ENCODE peak calls at places on chromosome 18, in eight cellular contexts. D is nephron progenitor cell, B is D721Med, R is MM.1S, Q is A549, T is psoas muscle, U is HL-60, I is fibroblast of lung. O is an unnamed sample.

GRCh38 chr18:43970656-43971055 is 693.4 kb upstream of the SYT4 start:
- DNase-seq in D (no peak), B (no peak), R (no peak), Q (no peak), T (no peak), U (no peak), I (no peak), O (no peak)

GRCh38 chr18:46849007-46849406 is 68.3 kb downstream of the PIAS2 start:
- DNase-seq in D (no peak), B (no peak), R (no peak), Q (no peak), T (no peak), U (no peak), I (no peak), O (no peak)

GRCh38 chr18:51588616-51589015 is 391.1 kb upstream of the MEX3C start:
- DNase-seq in D (no peak), B (no peak), R (no peak), Q (no peak), T (no peak), U (no peak), I (no peak), O (no peak)

GRCh38 chr18:41660654-41661053 is 294.4 kb upstream of the PIK3C3 start:
- DNase-seq in D (no peak), B (no peak), R (no peak), Q (no peak), T (no peak), U (no peak), I (no peak), O (no peak)

GRCh38 chr18:59918320-59918755 is 18.5 kb downstream of the PMAIP1 start:
- DNase-seq in D (peak; percentile 17), B (no peak), R (no peak), Q (peak; percentile 66), T (peak; percentile 69), U (no peak), I (peak; percentile 61), O (no peak)

GRCh38 chr18:48866028-48866733 is 84.6 kb downstream of the SMAD7 start:
- DNase-seq in D (no peak), B (no peak), R (no peak), Q (no peak), T (peak; percentile 85), U (no peak), I (peak; percentile 91), O (no peak)

GRCh38 chr18:26468931-26469340 is 79.4 kb downstream of the KCTD1 start:
- DNase-seq in D (peak; percentile 71), B (no peak), R (no peak), Q (peak; percentile 65), T (no peak), U (no peak), I (no peak), O (peak; percentile 29)

GRCh38 chr18:11802160-11802559 is 49.1 kb upstream of the CHMP1B start:
- DNase-seq in D (no peak), B (no peak), R (no peak), Q (no peak), T (no peak), U (no peak), I (no peak), O (no peak)

GRCh38 chr18:36392888-36393287 is 95.4 kb downstream of the FHOD3 start:
- DNase-seq in D (no peak), B (no peak), R (no peak), Q (no peak), T (no peak), U (no peak), I (no peak), O (no peak)

GRCh38 chr18:8719192-8719591 is 13.8 kb downstream of the MTCL1 start:
- DNase-seq in D (no peak), B (no peak), R (no peak), Q (no peak), T (no peak), U (no peak), I (no peak), O (no peak)

GRCh38 chr18:13318644-13319501 is 100.3 kb downstream of the LDLRAD4 start:
- DNase-seq in D (no peak), B (no peak), R (no peak), Q (no peak), T (no peak), U (no peak), I (no peak), O (no peak)

GRCh38 chr18:52348209-52348608 is 8.2 kb downstream of the DCC start:
- DNase-seq in D (no peak), B (no peak), R (peak; percentile 32), Q (peak; percentile 42), T (no peak), U (peak; percentile 39), I (no peak), O (no peak)

GRCh38 chr18:50192903-50193795 is 1.8 kb downstream of the MYO5B start:
- DNase-seq in D (peak; percentile 16), B (no peak), R (no peak), Q (no peak), T (no peak), U (no peak), I (no peak), O (no peak)

GRCh38 chr18:31555971-31556747 is 35.5 kb upstream of the TTR start:
- DNase-seq in D (peak; percentile 52), B (peak; percentile 36), R (peak; percentile 66), Q (peak; percentile 58), T (no peak), U (peak; percentile 27), I (peak; percentile 83), O (peak; percentile 43)

GRCh38 chr18:78908462-78908861 is 71.2 kb upstream of the SALL3 start:
- DNase-seq in D (no peak), B (no peak), R (no peak), Q (no peak), T (no peak), U (no peak), I (no peak), O (no peak)

GRCh38 chr18:22221350-22221749 is 52.0 kb downstream of the GATA6 start:
- DNase-seq in D (no peak), B (no peak), R (no peak), Q (no peak), T (no peak), U (no peak), I (no peak), O (no peak)

GRCh38 chr18:37199741-37200140 is 365.9 kb downstream of the CELF4 start:
- DNase-seq in D (no peak), B (no peak), R (no peak), Q (no peak), T (no peak), U (no peak), I (no peak), O (no peak)

GRCh38 chr18:6044773-6045172 is 149.5 kb upstream of the TMEM200C start:
- DNase-seq in D (no peak), B (no peak), R (no peak), Q (no peak), T (no peak), U (no peak), I (no peak), O (no peak)
- TF ChIP-seq CTCF in D (no peak), B (no peak), R (peak; percentile 26), Q (no peak), T (no peak), U (peak; percentile 32), I (peak; percentile 25), O (no peak)

DNA sequence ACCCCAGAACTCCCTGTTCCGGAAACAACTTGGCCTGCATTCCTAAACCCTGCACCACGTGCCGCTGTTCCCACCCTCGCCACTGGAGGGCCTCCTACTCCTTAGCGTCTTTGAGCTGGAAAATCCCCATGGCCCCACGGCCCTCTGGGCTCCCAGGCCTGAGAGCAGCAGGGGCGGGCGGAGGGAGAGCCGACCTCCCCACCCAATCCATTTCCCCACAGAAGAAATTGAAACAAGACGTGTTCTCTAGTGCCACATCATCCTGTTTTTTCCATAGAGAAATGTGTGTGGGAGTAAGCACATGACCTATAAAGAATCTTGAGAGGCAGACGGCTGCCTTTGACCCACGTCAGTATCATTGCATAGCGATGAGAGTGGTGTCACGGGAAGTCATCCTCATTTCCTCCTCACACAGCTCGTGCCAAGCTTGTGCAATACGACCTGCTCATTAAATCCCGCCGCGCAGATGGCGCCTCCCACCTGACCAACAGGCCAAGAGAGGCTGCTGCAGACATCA is 79.2 kb downstream of the LAMA1 start:
- DNase-seq in D (peak; percentile 69), B (no peak), R (peak; percentile 55), Q (peak; percentile 24), T (peak; percentile 85), U (no peak), I (peak; percentile 96), O (peak; percentile 62)
- TF ChIP-seq CTCF in D (peak; percentile 63), B (peak; percentile 72), R (peak; percentile 38), Q (no peak), T (peak; percentile 30), U (no peak), I (peak; percentile 79), O (peak; percentile 74)

DNA sequence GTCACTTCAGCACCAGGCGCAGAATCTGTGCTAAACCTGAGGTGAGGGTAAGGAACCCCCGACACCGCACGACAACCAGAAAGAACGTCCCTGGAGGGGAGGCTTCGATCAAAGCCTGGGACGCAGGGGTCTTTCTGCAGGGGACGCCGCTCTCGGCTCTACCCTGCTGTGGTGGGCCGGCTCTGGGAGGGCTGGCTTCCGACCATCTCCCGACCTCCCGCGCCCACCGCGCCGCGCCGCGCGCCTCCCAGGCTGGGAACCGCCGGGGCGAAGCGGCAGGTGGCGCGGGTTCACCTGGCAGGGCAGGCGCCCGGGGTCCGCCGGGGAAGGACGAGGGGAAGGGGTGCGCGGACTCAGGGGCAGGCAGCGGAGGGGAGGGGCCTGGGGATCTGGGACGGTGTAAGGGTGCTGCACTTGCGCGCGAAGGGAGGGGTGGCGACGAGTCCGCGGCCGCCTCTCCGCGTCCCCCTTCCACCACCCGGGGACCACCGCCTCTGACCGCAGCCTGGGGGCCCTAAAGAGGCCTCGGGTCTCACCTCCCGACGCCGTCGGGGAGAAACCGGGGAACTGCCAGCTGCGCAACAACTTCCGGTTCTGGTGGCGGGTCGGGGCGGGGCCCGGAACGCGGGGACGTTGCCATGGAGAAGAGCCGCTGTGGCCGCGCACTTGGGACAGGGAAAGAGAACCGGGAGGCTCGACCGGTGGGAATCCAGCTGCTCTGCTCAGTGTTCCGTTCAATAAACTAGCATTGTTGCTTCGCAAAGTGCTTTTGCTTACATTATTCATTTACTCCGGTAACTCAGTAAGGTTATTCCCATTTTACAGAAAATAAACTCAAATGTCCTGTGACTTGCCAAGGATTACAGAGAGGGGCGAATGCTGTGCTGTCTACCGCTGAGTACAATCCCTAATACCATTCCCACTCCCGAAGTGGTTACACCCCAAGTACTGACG is at the start of gene ZNF396:
- DNase-seq in D (peak; percentile 80), B (peak; percentile 80), R (peak; percentile 60), Q (peak; percentile 71), T (peak; percentile 90), U (peak; percentile 72), I (peak; percentile 51), O (peak; percentile 63)
- TF ChIP-seq CTCF in D (no peak), B (no peak), R (no peak), Q (no peak), T (no peak), U (no peak), I (no peak), O (no peak)

DNA sequence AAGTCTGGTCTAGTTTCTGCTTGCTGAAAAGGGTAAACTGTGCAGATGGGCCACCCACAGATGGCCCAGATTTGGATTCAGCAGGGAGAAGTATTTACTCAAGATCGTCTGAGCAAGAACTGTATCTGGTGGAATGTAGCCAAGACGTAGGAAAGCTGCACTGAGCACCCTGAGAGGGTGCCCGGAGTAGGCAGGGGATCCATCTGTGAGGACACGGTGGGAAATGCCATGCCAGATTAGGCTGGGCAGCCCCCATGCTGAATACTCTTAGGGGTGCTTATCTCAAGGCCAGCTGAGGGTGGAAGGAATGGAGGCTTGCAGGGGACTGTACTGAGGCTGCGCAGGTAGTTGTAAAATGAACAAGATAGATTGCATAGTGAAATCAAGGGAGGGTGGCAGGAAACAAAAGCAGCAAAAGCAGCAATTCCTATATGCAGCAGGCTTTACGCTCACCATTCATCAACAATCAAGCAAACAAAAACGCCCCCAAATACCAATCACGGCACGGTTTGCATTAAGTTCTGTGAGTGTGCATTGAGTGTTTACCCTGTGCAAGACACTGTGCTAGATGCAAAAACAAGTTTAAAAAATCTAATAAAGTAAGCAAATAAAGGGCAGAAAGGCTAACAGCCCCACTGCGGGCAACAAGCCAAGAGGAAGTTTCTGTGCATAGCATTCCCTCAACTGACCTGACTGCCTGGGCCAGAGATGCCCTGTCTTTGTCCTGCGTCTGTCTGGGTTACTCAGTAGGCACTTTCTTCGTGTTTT is 32.2 kb upstream of the LPIN2 start:
- DNase-seq in D (no peak), B (no peak), R (no peak), Q (peak; percentile 61), T (peak; percentile 56), U (no peak), I (no peak), O (no peak)
- TF ChIP-seq CTCF in D (no peak), B (no peak), R (no peak), Q (no peak), T (no peak), U (no peak), I (no peak), O (no peak)